ENCODE peak calls at places on chromosome 7, in eight cellular contexts. One of them, this sample, is unnamed.

GRCh38 chr7:2786607-2787116 is 57.4 kb downstream of the GNA12 start:
- DNase-seq in GM12864: no peak
- DNase-seq in PC-3: no peak
- DNase-seq in fibroblast of pulmonary artery: no peak
- DNase-seq in heart left ventricle: no peak
- DNase-seq in ovary: no peak
- DNase-seq in left lung: no peak
- DNase-seq in progenitor cell of endocrine pancreas: no peak
- DNase-seq in this sample: no peak

GRCh38 chr7:147088916-147089315 is 972.3 kb downstream of the CNTNAP2 start:
- DNase-seq in left lung: no peak
- DNase-seq in PC-3: no peak
- DNase-seq in ovary: no peak
- DNase-seq in fibroblast of pulmonary artery: no peak
- DNase-seq in heart left ventricle: no peak
- DNase-seq in progenitor cell of endocrine pancreas: no peak
- DNase-seq in GM12864: no peak
- DNase-seq in this sample: no peak

GRCh38 chr7:98559958-98560357 is 57.1 kb upstream of the NPTX2 start:
- DNase-seq in progenitor cell of endocrine pancreas: no peak
- DNase-seq in heart left ventricle: no peak
- DNase-seq in PC-3: peak
- DNase-seq in GM12864: no peak
- DNase-seq in fibroblast of pulmonary artery: peak
- DNase-seq in ovary: no peak
- DNase-seq in left lung: no peak
- DNase-seq in this sample: no peak

GRCh38 chr7:128020161-128020560 is 11.1 kb downstream of the LRRC4 start:
- DNase-seq in left lung: no peak
- DNase-seq in GM12864: no peak
- DNase-seq in heart left ventricle: no peak
- DNase-seq in progenitor cell of endocrine pancreas: no peak
- DNase-seq in PC-3: no peak
- DNase-seq in ovary: no peak
- DNase-seq in fibroblast of pulmonary artery: no peak
- DNase-seq in this sample: no peak

GRCh38 chr7:156473476-156474240 is 166.9 kb upstream of the RNF32 start:
- DNase-seq in ovary: no peak
- DNase-seq in GM12864: no peak
- DNase-seq in PC-3: peak
- DNase-seq in progenitor cell of endocrine pancreas: no peak
- DNase-seq in fibroblast of pulmonary artery: peak
- DNase-seq in left lung: no peak
- DNase-seq in heart left ventricle: no peak
- DNase-seq in this sample: peak

GRCh38 chr7:132893560-132893959 is 188.3 kb downstream of the CHCHD3 start:
- DNase-seq in fibroblast of pulmonary artery: no peak
- DNase-seq in progenitor cell of endocrine pancreas: no peak
- DNase-seq in left lung: no peak
- DNase-seq in PC-3: no peak
- DNase-seq in heart left ventricle: no peak
- DNase-seq in ovary: no peak
- DNase-seq in GM12864: no peak
- DNase-seq in this sample: no peak

GRCh38 chr7:40199076-40199802 is 64.4 kb downstream of the SUGCT start:
- DNase-seq in fibroblast of pulmonary artery: peak
- DNase-seq in GM12864: no peak
- DNase-seq in PC-3: peak
- DNase-seq in ovary: no peak
- DNase-seq in progenitor cell of endocrine pancreas: no peak
- DNase-seq in left lung: no peak
- DNase-seq in heart left ventricle: no peak
- DNase-seq in this sample: no peak

GRCh38 chr7:14639801-14640200 is 262.8 kb downstream of the DGKB start:
- DNase-seq in ovary: no peak
- DNase-seq in fibroblast of pulmonary artery: no peak
- DNase-seq in progenitor cell of endocrine pancreas: no peak
- DNase-seq in GM12864: no peak
- DNase-seq in PC-3: peak
- DNase-seq in left lung: no peak
- DNase-seq in heart left ventricle: no peak
- DNase-seq in this sample: no peak

GRCh38 chr7:158516524-158516923 is 71.1 kb downstream of the PTPRN2 start:
- DNase-seq in heart left ventricle: no peak
- DNase-seq in PC-3: no peak
- DNase-seq in ovary: no peak
- DNase-seq in GM12864: no peak
- DNase-seq in fibroblast of pulmonary artery: no peak
- DNase-seq in progenitor cell of endocrine pancreas: no peak
- DNase-seq in left lung: no peak
- DNase-seq in this sample: no peak

GRCh38 chr7:112891698-112892097 is 101.5 kb upstream of the TMEM168 start:
- DNase-seq in GM12864: no peak
- DNase-seq in heart left ventricle: no peak
- DNase-seq in PC-3: no peak
- DNase-seq in ovary: no peak
- DNase-seq in left lung: no peak
- DNase-seq in fibroblast of pulmonary artery: no peak
- DNase-seq in progenitor cell of endocrine pancreas: no peak
- DNase-seq in this sample: no peak

GRCh38 chr7:123075838-123076462 is 80.5 kb upstream of the TAS2R16 start:
- DNase-seq in progenitor cell of endocrine pancreas: no peak
- DNase-seq in PC-3: no peak
- DNase-seq in fibroblast of pulmonary artery: no peak
- DNase-seq in left lung: no peak
- DNase-seq in heart left ventricle: no peak
- DNase-seq in GM12864: no peak
- DNase-seq in ovary: no peak
- DNase-seq in this sample: peak

GRCh38 chr7:37105119-37105518 is 343.5 kb downstream of the ELMO1 start:
- DNase-seq in ovary: no peak
- DNase-seq in GM12864: no peak
- DNase-seq in left lung: no peak
- DNase-seq in heart left ventricle: no peak
- DNase-seq in PC-3: no peak
- DNase-seq in progenitor cell of endocrine pancreas: no peak
- DNase-seq in fibroblast of pulmonary artery: no peak
- DNase-seq in this sample: no peak

GRCh38 chr7:74165867-74166593 is 8.1 kb upstream of the EIF4H start:
- DNase-seq in left lung: no peak
- DNase-seq in heart left ventricle: no peak
- DNase-seq in ovary: no peak
- DNase-seq in GM12864: no peak
- DNase-seq in progenitor cell of endocrine pancreas: no peak
- DNase-seq in PC-3: no peak
- DNase-seq in fibroblast of pulmonary artery: no peak
- DNase-seq in this sample: no peak

DNA sequence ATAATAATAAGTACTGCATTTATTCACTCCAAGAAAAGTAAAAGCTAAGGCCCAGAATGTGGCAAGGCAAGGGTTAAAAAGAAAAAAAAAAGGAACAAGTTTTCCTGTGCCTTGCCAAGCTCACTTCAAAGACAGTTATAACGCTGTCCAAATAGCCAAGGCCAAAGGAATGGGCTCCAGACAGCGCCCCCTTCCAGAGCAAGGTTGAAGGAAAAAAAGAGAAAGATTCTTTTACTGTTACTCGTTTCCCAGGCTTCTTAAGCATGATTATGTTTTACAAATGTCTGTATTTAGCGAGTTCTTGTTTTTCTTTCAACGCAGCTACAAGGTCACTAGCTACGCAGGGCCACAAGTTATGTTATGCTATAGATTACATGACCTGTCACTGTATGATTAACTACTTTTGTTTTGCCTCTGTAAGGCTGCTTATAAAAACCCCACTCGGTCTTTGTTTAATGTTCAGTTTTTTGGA is 9.1 kb upstream of the EIF4H start:
- DNase-seq in ovary: peak
- DNase-seq in left lung: no peak
- DNase-seq in GM12864: no peak
- DNase-seq in heart left ventricle: no peak
- DNase-seq in fibroblast of pulmonary artery: peak
- DNase-seq in progenitor cell of endocrine pancreas: no peak
- DNase-seq in PC-3: peak
- DNase-seq in this sample: no peak
- TF ChIP-seq CTCF in ovary: peak
- TF ChIP-seq CTCF in left lung: no peak
- TF ChIP-seq CTCF in GM12864: no peak
- TF ChIP-seq CTCF in heart left ventricle: peak
- TF ChIP-seq CTCF in fibroblast of pulmonary artery: peak
- TF ChIP-seq CTCF in progenitor cell of endocrine pancreas: peak
- TF ChIP-seq CTCF in PC-3: peak
- TF ChIP-seq CTCF in this sample: peak

DNA sequence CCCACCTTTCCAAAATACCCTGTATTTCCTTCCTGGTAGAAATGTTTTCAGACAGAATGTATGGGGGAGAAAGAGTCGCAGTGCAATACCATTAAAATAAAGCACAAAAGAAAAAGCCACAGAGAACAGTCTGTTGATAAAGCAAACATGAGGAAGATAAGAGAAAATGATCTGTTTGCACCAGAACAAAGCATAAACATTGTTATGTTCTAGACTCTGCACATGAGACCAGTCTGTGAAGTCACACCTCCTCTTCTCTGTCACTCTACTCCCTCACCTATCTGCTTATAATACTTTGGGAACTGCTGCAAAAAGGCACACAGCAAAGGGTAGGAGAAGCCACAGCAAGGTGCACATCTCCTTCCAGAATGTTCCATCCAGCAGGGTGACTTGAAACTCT is 67.2 kb upstream of the LRGUK start:
- DNase-seq in ovary: no peak
- DNase-seq in fibroblast of pulmonary artery: no peak
- DNase-seq in GM12864: no peak
- DNase-seq in heart left ventricle: no peak
- DNase-seq in progenitor cell of endocrine pancreas: no peak
- DNase-seq in left lung: no peak
- DNase-seq in PC-3: no peak
- DNase-seq in this sample: no peak
- TF ChIP-seq CTCF in ovary: no peak
- TF ChIP-seq CTCF in fibroblast of pulmonary artery: no peak
- TF ChIP-seq CTCF in GM12864: no peak
- TF ChIP-seq CTCF in heart left ventricle: no peak
- TF ChIP-seq CTCF in progenitor cell of endocrine pancreas: no peak
- TF ChIP-seq CTCF in left lung: no peak
- TF ChIP-seq CTCF in PC-3: no peak
- TF ChIP-seq CTCF in this sample: no peak

GRCh38 chr7:121126201-121126600 is 137.7 kb downstream of the CPED1 start:
- DNase-seq in ovary: no peak
- DNase-seq in progenitor cell of endocrine pancreas: no peak
- DNase-seq in heart left ventricle: no peak
- DNase-seq in fibroblast of pulmonary artery: no peak
- DNase-seq in GM12864: no peak
- DNase-seq in left lung: no peak
- DNase-seq in PC-3: no peak
- DNase-seq in this sample: no peak

GRCh38 chr7:121132940-121133339 is 144.4 kb downstream of the CPED1 start:
- DNase-seq in progenitor cell of endocrine pancreas: no peak
- DNase-seq in GM12864: no peak
- DNase-seq in heart left ventricle: no peak
- DNase-seq in PC-3: no peak
- DNase-seq in fibroblast of pulmonary artery: no peak
- DNase-seq in left lung: no peak
- DNase-seq in ovary: no peak
- DNase-seq in this sample: no peak

GRCh38 chr7:121123028-121123427 is 134.5 kb downstream of the CPED1 start:
- DNase-seq in progenitor cell of endocrine pancreas: no peak
- DNase-seq in fibroblast of pulmonary artery: no peak
- DNase-seq in left lung: no peak
- DNase-seq in ovary: no peak
- DNase-seq in heart left ventricle: no peak
- DNase-seq in GM12864: no peak
- DNase-seq in PC-3: no peak
- DNase-seq in this sample: no peak

DNA sequence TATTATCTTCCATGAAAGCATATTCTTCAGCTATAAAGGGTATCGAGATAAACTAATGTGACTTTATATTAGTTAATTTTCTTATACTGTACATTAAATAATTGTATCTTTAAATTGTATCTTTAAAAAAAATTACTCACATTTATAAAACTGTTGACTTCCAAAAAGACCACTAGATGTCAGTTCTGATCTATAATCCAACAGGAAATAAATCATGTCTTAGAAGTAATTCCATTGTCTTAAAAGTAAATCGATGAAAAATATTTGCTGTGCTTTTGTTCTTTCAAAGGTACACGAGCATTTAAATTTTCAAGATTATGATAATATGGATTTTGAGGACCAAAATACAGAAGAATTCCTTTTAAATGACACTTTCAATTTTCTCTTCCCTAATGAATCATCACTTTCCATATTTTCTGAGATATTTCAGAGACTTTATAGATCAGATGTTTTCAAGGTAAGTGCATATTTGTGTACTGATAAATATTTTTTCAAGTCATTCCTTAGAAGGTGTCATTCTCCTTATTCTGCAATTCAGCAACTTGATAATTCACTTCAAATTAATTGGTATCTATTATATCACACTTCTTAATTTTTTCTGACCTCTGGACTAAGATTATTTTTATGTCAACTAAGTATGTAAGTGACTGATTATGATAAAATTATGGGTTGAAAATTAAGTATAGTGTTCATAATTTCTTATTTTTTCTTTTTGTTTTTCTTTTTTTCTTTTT is 138.5 kb downstream of the CPED1 start:
- DNase-seq in GM12864: no peak
- DNase-seq in progenitor cell of endocrine pancreas: no peak
- DNase-seq in heart left ventricle: no peak
- DNase-seq in left lung: no peak
- DNase-seq in fibroblast of pulmonary artery: peak
- DNase-seq in PC-3: peak
- DNase-seq in ovary: no peak
- DNase-seq in this sample: no peak
- TF ChIP-seq CTCF in GM12864: no peak
- TF ChIP-seq CTCF in progenitor cell of endocrine pancreas: peak
- TF ChIP-seq CTCF in heart left ventricle: peak
- TF ChIP-seq CTCF in left lung: no peak
- TF ChIP-seq CTCF in fibroblast of pulmonary artery: peak
- TF ChIP-seq CTCF in PC-3: peak
- TF ChIP-seq CTCF in ovary: no peak
- TF ChIP-seq CTCF in this sample: no peak

GRCh38 chr7:24740821-24741220 is 16.4 kb downstream of the GSDME start:
- DNase-seq in PC-3: no peak
- DNase-seq in left lung: no peak
- DNase-seq in GM12864: no peak
- DNase-seq in ovary: no peak
- DNase-seq in heart left ventricle: no peak
- DNase-seq in progenitor cell of endocrine pancreas: no peak
- DNase-seq in fibroblast of pulmonary artery: no peak
- DNase-seq in this sample: no peak

GRCh38 chr7:24738577-24738976 is 18.7 kb downstream of the GSDME start:
- DNase-seq in ovary: no peak
- DNase-seq in left lung: no peak
- DNase-seq in progenitor cell of endocrine pancreas: no peak
- DNase-seq in GM12864: no peak
- DNase-seq in PC-3: no peak
- DNase-seq in heart left ventricle: no peak
- DNase-seq in fibroblast of pulmonary artery: no peak
- DNase-seq in this sample: no peak

GRCh38 chr7:24737281-24737680 is 20.0 kb downstream of the GSDME start:
- DNase-seq in fibroblast of pulmonary artery: peak
- DNase-seq in PC-3: no peak
- DNase-seq in progenitor cell of endocrine pancreas: no peak
- DNase-seq in ovary: no peak
- DNase-seq in heart left ventricle: no peak
- DNase-seq in left lung: no peak
- DNase-seq in GM12864: no peak
- DNase-seq in this sample: no peak

GRCh38 chr7:24741691-24742639 is 15.3 kb downstream of the GSDME start:
- DNase-seq in fibroblast of pulmonary artery: peak
- DNase-seq in ovary: peak
- DNase-seq in heart left ventricle: peak
- DNase-seq in progenitor cell of endocrine pancreas: no peak
- DNase-seq in left lung: no peak
- DNase-seq in PC-3: peak
- DNase-seq in GM12864: no peak
- DNase-seq in this sample: no peak

GRCh38 chr7:24739306-24739705 is 18.0 kb downstream of the GSDME start:
- DNase-seq in fibroblast of pulmonary artery: no peak
- DNase-seq in heart left ventricle: no peak
- DNase-seq in GM12864: no peak
- DNase-seq in PC-3: no peak
- DNase-seq in left lung: no peak
- DNase-seq in ovary: no peak
- DNase-seq in progenitor cell of endocrine pancreas: no peak
- DNase-seq in this sample: no peak
- TF ChIP-seq CTCF in fibroblast of pulmonary artery: no peak
- TF ChIP-seq CTCF in heart left ventricle: no peak
- TF ChIP-seq CTCF in GM12864: no peak
- TF ChIP-seq CTCF in PC-3: no peak
- TF ChIP-seq CTCF in left lung: no peak
- TF ChIP-seq CTCF in ovary: no peak
- TF ChIP-seq CTCF in progenitor cell of endocrine pancreas: no peak
- TF ChIP-seq CTCF in this sample: no peak